ENCODE peak calls at places on chromosome 14, in seven cellular contexts. X is uterus, R is hepatocyte, F is HCT116, A is colonic mucosa, L is lung, W is Peyer's patch. M is an unnamed sample.

GRCh38 chr14:51310453-51311074 is 70.5 kb downstream of the TMX1 start:
- DNase-seq in A (peak; percentile 23), F (no peak), R (no peak), L (no peak), X (peak; percentile 45), W (no peak), M (no peak)

GRCh38 chr14:75648066-75648838 is 12.4 kb downstream of the ERG28 start:
- DNase-seq in X (no peak), F (peak; percentile 54), L (peak; percentile 67), W (no peak), A (no peak), R (peak; percentile 75), M (no peak)

GRCh38 chr14:68569970-68570409 is 222.9 kb downstream of the ZFP36L1 start:
- DNase-seq in L (no peak), R (no peak), W (no peak), A (no peak), F (no peak), X (no peak), M (no peak)

GRCh38 chr14:92615451-92615850 is 101.9 kb downstream of the RIN3 start:
- DNase-seq in R (no peak), A (no peak), W (peak; percentile 50), L (no peak), X (no peak), F (no peak), M (no peak)

GRCh38 chr14:89308232-89308959 is 108.6 kb downstream of the FOXN3 start:
- DNase-seq in A (no peak), F (no peak), L (no peak), X (no peak), R (no peak), W (no peak), M (no peak)

GRCh38 chr14:92959761-92960680 is 37.1 kb downstream of the CHGA start:
- DNase-seq in L (no peak), R (no peak), W (no peak), A (no peak), X (no peak), F (no peak), M (no peak)

GRCh38 chr14:96581902-96582640 is 79.9 kb downstream of the PAPOLA start:
- DNase-seq in X (no peak), A (peak; percentile 17), R (no peak), W (no peak), F (no peak), L (no peak), M (no peak)

GRCh38 chr14:87044807-87045206 is 948.2 kb downstream of the GALC start:
- DNase-seq in L (no peak), F (no peak), X (no peak), R (no peak), A (no peak), W (no peak), M (no peak)

GRCh38 chr14:29740491-29740890 is 187.2 kb downstream of the PRKD1 start:
- DNase-seq in W (no peak), X (no peak), R (no peak), F (no peak), L (no peak), A (no peak), M (no peak)

GRCh38 chr14:102527255-102528232 is 18.0 kb upstream of the ANKRD9 start:
- DNase-seq in W (peak; percentile 81), A (peak; percentile 83), R (peak; percentile 37), L (no peak), F (peak; percentile 63), X (no peak), M (peak; percentile 84)

GRCh38 chr14:100140452-100141132 is 18.9 kb downstream of the DEGS2 start:
- DNase-seq in A (peak; percentile 61), W (peak; percentile 81), F (no peak), X (no peak), R (peak; percentile 81), L (peak; percentile 56), M (no peak)

GRCh38 chr14:71050227-71050823 is 143.1 kb downstream of the PCNX1 start:
- DNase-seq in L (no peak), A (no peak), X (no peak), R (no peak), W (no peak), F (no peak), M (no peak)

GRCh38 chr14:54474232-54474793 is 14.5 kb downstream of the GMFB start:
- DNase-seq in A (no peak), R (no peak), W (no peak), L (no peak), F (no peak), X (no peak), M (no peak)

GRCh38 chr14:22379727-22380126 is 209.3 kb downstream of the DAD1 start:
- DNase-seq in X (no peak), W (no peak), F (no peak), R (no peak), A (no peak), L (no peak), M (no peak)

GRCh38 chr14:105118646-105119409 is 49.7 kb downstream of the JAG2 start:
- DNase-seq in A (no peak), F (no peak), W (no peak), L (peak; percentile 58), X (no peak), R (peak; percentile 41), M (no peak)

GRCh38 chr14:75340921-75341320 is 62.3 kb downstream of the FOS start:
- DNase-seq in L (peak; percentile 72), X (peak; percentile 69), A (peak; percentile 65), F (no peak), W (no peak), R (peak; percentile 16), M (peak; percentile 76)

GRCh38 chr14:99601301-99601945 is 2.6 kb downstream of the CCDC85C start:
- DNase-seq in W (no peak), A (peak; percentile 58), F (no peak), L (peak; percentile 68), X (no peak), R (peak; percentile 55), M (peak; percentile 54)

GRCh38 chr14:20418501-20418909 is 5.2 kb upstream of the TEP1 start:
- DNase-seq in X (no peak), F (no peak), R (peak; percentile 74), A (peak; percentile 84), L (no peak), W (peak; percentile 57), M (peak; percentile 69)

GRCh38 chr14:50601405-50601804 is 41.5 kb downstream of the ATL1 start:
- DNase-seq in L (no peak), X (no peak), W (no peak), A (no peak), R (no peak), F (no peak), M (no peak)

DNA sequence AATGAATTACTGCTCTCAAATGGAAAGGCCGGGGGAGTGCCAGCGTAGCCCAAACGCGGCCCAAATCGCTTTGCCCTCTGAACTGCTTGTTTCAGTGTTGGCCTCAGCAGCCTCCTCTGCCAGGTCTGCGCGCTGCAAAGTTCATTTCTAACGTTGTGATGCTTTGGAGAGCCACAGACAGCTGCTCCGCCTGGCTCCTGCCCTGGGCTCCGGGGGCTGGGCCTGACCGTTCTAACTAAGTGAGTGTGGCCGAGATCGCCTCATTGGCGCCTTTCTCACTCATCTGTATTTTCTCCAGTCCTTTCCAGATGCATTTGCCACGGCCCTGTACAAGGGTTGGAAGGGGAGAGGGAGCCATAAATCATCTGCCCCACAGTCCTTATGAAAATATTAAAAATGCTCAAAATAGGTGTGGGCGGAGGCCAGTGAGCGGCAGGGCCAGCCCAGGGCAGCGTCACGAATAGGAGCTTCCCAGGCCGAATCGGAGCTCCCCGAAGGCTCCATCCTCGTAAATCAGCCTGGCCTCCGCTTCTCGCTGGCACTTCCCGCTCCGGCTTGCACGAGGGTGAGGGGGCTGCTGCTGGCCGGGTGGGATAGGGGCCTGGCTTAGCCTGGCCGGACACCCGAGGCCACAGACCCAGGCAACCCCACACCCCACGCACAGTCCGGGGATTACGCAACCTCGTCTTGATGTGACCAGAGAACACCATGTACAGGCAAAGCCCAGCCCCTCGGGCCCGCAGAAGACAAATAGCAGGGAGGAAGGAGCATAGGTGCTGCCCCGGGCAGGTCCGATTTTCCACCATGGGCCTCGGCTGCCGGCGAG is 196.6 kb upstream of the DIO3 start:
- DNase-seq in R (peak; percentile 52), F (no peak), A (peak; percentile 49), W (no peak), X (peak; percentile 96), L (no peak), M (peak; percentile 57)
- TF ChIP-seq CTCF in R (no peak), F (no peak), A (no peak), W (no peak), X (no peak), L (no peak), M (no peak)

DNA sequence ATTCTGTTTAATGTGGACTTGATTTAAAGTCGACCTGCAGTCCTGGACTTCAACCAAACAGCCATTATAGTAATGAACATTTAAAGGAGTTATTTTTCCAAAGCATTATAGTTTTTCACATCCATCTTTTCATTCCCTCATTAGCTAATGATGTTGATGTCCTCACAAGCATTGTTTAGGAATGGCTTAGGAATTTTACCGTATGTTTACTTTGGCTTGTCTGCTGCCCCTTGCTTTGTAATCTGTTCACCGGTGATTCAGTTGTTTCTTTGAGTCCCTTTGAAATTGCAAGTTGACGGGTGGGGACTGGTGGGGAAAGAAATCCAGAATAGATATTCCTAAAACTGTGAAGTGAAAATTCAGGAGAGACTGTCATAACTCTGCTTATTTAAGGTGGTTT is 25.4 kb downstream of the PRKCH start:
- DNase-seq in F (no peak), W (no peak), X (no peak), A (no peak), L (no peak), R (no peak), M (no peak)
- H3K27ac ChIP-seq in F (no peak overlapping the region), W (no peak overlapping the region), X (peak overlapping the region; percentile 64), A (no peak overlapping the region), L (peak overlapping the region; percentile 52), R (no peak overlapping the region), M (peak overlapping the region; percentile 37)

GRCh38 chr14:34064349-34064748 is 113.5 kb upstream of the EGLN3 start:
- DNase-seq in L (peak; percentile 39), X (peak; percentile 82), W (no peak), A (peak; percentile 48), F (no peak), R (no peak), M (peak; percentile 31)
- TF ChIP-seq CTCF in L (no peak), X (no peak), W (no peak), A (no peak), F (no peak), R (no peak), M (no peak)

GRCh38 chr14:65012353-65012752 is 25.7 kb downstream of the FNTB start:
- DNase-seq in W (no peak), A (no peak), R (no peak), L (no peak), F (no peak), X (no peak), M (no peak)

GRCh38 chr14:65019944-65020566 is 33.4 kb downstream of the FNTB start:
- DNase-seq in L (no peak), A (peak; percentile 35), F (peak; percentile 53), W (no peak), X (peak; percentile 28), R (peak; percentile 79), M (peak; percentile 28)

GRCh38 chr14:65011559-65011958 is 24.9 kb downstream of the FNTB start:
- DNase-seq in X (no peak), A (no peak), F (no peak), L (no peak), W (no peak), R (no peak), M (no peak)

GRCh38 chr14:65015391-65015790 is 28.7 kb downstream of the FNTB start:
- DNase-seq in R (no peak), F (no peak), L (no peak), W (no peak), X (no peak), A (no peak), M (no peak)

DNA sequence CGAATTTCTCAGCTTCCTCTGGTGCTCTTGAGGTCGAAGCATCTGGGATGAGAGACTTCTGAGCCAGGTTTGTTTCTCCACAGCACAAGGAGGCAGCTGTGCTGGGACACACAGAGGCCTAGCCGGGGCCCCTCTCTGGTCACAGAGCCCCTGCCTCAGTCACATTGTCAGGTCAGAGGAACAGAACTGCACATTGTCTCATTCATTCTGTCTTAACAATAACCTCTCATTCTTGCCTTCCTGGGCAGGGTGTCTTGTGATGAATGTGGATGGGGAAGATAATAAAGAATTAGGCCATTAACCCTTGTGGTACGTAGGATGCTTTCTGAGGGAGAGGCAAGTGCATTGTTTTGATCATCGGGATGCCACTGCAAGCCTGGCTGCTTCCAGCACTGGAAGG is 29.8 kb downstream of the FNTB start:
- DNase-seq in F (no peak), L (no peak), R (no peak), X (no peak), W (no peak), A (no peak), M (no peak)
- H3K27ac ChIP-seq in F (no peak overlapping the region), L (no peak overlapping the region), R (no peak overlapping the region), X (no peak overlapping the region), W (no peak overlapping the region), A (no peak overlapping the region), M (no peak overlapping the region)

M was measured in transverse colon.